ENCODE peak calls at places on chromosomes 2 and 18, in five cellular contexts. M is GM12878, P is HepG2, Z is K562, T is H1. K is an unnamed sample.

GRCh38 chr18:60053747-60054304 is 154.0 kb downstream of the PMAIP1 start:
- DNase-seq in P (peak), T (no peak), M (peak), Z (peak), K (peak)

GRCh38 chr2:122191331-122191730 is 435.9 kb downstream of the TSN start:
- DNase-seq in M (no peak), T (peak), Z (peak), P (peak), K (peak)

GRCh38 chr2:234710587-234710986 is 213.7 kb upstream of the ARL4C start:
- DNase-seq in Z (no peak), M (no peak), T (no peak), P (peak), K (no peak)

GRCh38 chr2:179812501-179812900 is 48.9 kb downstream of the ZNF385B start:
- DNase-seq in T (no peak), M (no peak), P (no peak), Z (no peak), K (no peak)

GRCh38 chr2:169526451-169526850 is 16.9 kb downstream of the KLHL41 start:
- DNase-seq in Z (no peak), T (no peak), M (no peak), P (no peak), K (no peak)

GRCh38 chr2:226962374-226962773 is 126.5 kb downstream of the RHBDD1 start:
- DNase-seq in P (no peak), M (no peak), T (no peak), Z (no peak), K (no peak)

GRCh38 chr2:27723372-27724144 is 48.0 kb upstream of the MRPL33 start:
- DNase-seq in T (peak), Z (peak), M (no peak), P (peak), K (peak)

GRCh38 chr2:205053827-205054410 is 508.6 kb downstream of the PARD3B start:
- DNase-seq in P (no peak), M (no peak), Z (peak), T (no peak), K (no peak)

GRCh38 chr2:9141706-9142460 is 64.7 kb upstream of the ASAP2 start:
- DNase-seq in P (no peak), M (no peak), Z (no peak), T (no peak), K (no peak)

GRCh38 chr2:238164906-238165287 is 6.1 kb downstream of the ERFE start:
- DNase-seq in P (no peak), Z (no peak), M (no peak), T (no peak), K (no peak)

GRCh38 chr18:33605250-33605649 is 27.2 kb downstream of the ASXL3 start:
- DNase-seq in Z (no peak), P (no peak), T (no peak), M (no peak), K (no peak)

GRCh38 chr18:2111456-2111855 is 459.8 kb downstream of the METTL4 start:
- DNase-seq in Z (no peak), P (no peak), T (no peak), M (no peak), K (no peak)

GRCh38 chr18:4454548-4455112 is 477 bp downstream of the DLGAP1 start:
- DNase-seq in P (no peak), M (no peak), Z (no peak), T (peak), K (no peak)

GRCh38 chr2:99860720-99861375 is 281.5 kb downstream of the AFF3 start:
- DNase-seq in T (no peak), Z (no peak), M (no peak), P (no peak), K (no peak)

GRCh38 chr2:84481702-84482101 is 22.6 kb upstream of the SUCLG1 start:
- DNase-seq in Z (no peak), M (no peak), P (no peak), T (no peak), K (no peak)

GRCh38 chr18:44679912-44680270 is 797 bp upstream of the SETBP1 start:
- DNase-seq in P (no peak), Z (peak), T (peak), M (no peak), K (no peak)

GRCh38 chr2:54228945-54229344 is 27.1 kb downstream of the TSPYL6 start:
- DNase-seq in P (no peak), Z (no peak), M (no peak), T (no peak), K (no peak)

GRCh38 chr2:238144262-238144661 is 5.8 kb downstream of the KLHL30 start:
- DNase-seq in M (no peak), T (no peak), P (no peak), Z (no peak), K (no peak)

GRCh38 chr2:48268671-48269070 is 261.3 kb upstream of the STON1 start:
- DNase-seq in T (no peak), M (no peak), Z (no peak), P (no peak), K (no peak)

GRCh38 chr2:205730701-205731271 is 48.5 kb downstream of the NRP2 start:
- DNase-seq in Z (no peak), M (no peak), P (no peak), T (no peak), K (no peak)

GRCh38 chr2:46275995-46276394 is 21.2 kb upstream of the EPAS1 start:
- DNase-seq in T (peak), Z (no peak), P (no peak), M (no peak), K (no peak)

GRCh38 chr2:26001743-26002341 is 19.5 kb upstream of the KIF3C start:
- DNase-seq in P (no peak), Z (no peak), T (no peak), M (no peak), K (no peak)
- TF ChIP-seq ATF3 in P (no peak), Z (no peak), T (no peak), M (no peak), K (no peak)

DNA sequence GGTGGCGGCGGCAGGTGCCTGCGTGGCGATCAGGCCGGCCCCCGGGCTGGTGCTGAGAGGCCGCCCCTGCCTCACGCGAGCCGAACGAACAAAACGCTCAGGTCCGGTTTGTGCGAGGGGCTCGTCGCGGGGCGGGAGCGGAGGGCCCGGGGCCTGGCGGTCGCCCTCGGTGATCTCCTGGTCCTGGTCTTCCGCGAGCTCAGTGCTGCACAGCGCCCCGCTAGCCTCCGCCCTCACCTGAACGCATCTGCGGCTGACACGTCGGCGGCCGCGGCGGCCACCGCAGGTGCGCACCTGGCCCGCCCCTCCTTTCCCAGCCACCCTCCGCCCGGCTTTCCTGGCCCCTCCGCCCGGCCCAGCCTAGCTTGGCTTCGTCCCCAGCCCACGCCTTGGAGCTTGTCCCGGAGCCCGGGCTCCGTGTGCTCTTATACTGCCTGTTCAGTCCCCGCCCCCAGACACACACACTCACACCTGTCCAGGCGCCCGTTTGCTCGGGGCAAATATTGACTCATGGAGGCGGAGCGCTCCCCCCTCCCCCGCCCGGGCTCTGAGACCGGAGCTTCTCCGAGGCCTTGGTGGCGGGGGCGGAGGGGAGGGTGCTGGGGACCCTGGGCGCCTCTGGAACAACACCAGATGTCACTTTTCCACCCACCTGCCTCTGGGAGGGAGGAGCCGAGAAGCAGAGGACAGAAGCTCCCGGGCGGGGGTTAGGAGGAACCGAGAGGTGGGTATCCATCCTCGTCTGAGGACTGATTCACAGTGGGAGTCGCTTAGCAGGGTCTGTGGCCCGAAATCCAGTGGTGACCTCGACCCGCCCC is 8.6 kb upstream of the CRYBA2 start:
- DNase-seq in M (no peak), T (peak), Z (peak), P (peak), K (peak)
- TF ChIP-seq POLR2A in M (no peak), T (no peak), Z (no peak), P (no peak), K (no peak)

DNA sequence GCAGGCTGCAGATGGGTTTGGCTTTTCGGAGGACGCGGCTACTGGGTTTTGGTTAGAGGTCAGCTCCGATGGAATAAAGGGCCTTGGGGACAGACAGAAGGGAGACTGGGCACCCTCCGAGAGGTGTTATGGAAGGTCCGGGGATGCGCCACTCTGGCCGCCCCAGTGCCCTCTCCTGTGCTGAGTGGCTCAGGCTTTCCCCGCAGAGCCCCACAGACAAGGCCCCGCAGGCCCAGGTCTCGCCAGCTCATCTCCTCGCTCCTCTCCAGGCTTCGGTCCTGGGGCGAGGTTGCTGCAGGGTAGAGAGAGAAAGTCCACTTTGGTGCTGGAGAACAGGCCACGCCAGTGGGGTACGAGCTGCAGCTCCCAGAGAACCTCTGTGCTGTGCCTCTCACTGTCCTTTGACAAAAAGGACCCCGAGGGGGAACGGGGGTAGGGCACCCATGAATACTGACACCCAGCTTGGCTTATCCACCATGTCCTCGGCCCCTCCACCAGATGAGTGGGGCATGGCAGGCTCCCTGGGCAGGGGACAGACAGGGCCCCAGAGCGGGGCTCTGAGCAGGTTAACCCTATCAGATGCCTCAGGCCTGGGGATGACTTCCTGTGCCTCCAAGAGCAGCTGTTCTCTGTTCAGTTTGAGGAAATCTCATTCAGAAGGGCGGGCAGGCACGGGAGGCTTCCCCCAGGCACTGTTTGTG is 15.9 kb upstream of the CNNM3 start:
- DNase-seq in P (no peak), Z (no peak), T (no peak), M (no peak), K (no peak)
- H2AFZ ChIP-seq in P (no peak), Z (no peak), T (no peak), M (no peak), K (no peak)

DNA sequence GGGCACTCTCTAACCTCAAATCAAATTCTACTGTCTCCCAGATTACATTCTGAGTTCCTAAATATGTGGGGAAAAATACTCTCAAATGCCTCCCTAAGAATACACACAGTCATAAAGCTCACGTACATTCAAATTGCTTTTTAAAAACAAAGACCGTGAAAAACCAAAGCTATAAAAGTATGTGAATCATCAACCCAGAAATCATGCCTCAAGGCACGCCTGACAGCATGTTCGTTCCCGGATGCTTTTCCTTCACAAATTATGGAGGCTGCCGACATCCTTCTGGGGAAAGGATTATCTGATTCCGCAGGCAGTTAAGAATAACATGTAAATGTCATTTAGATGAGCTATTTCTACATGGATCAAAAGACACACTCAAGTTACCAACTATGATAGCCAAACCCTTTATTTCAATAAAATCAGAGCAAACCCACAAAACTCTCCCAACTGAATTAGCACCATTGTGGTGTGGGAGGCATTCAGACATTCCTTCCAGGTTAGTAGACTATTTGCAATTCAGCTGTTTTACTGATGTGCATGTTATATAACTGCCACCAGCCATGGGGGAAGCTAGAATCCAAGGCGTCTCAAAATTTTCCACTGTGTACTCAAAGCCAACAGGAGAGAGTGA is 398.2 kb upstream of the TRIB2 start:
- DNase-seq in M (no peak), Z (no peak), T (no peak), P (no peak), K (no peak)
- TF ChIP-seq ATF3 in M (no peak), Z (no peak), T (no peak), P (no peak), K (no peak)

GRCh38 chr2:219436491-219436890 is 1.8 kb downstream of the SPEG start:
- DNase-seq in Z (no peak), M (no peak), T (no peak), P (no peak), K (no peak)

GRCh38 chr2:219434718-219435525 is at the start of gene SPEG:
- DNase-seq in M (no peak), Z (no peak), T (no peak), P (no peak), K (no peak)

GRCh38 chr2:219435701-219436100 is 1.1 kb downstream of the SPEG start:
- DNase-seq in M (no peak), T (no peak), Z (no peak), P (no peak), K (no peak)

GRCh38 chr2:219434468-219434717 is 250 bp upstream of the SPEG start:
- DNase-seq in P (no peak), M (no peak), T (no peak), Z (no peak), K (no peak)

DNA sequence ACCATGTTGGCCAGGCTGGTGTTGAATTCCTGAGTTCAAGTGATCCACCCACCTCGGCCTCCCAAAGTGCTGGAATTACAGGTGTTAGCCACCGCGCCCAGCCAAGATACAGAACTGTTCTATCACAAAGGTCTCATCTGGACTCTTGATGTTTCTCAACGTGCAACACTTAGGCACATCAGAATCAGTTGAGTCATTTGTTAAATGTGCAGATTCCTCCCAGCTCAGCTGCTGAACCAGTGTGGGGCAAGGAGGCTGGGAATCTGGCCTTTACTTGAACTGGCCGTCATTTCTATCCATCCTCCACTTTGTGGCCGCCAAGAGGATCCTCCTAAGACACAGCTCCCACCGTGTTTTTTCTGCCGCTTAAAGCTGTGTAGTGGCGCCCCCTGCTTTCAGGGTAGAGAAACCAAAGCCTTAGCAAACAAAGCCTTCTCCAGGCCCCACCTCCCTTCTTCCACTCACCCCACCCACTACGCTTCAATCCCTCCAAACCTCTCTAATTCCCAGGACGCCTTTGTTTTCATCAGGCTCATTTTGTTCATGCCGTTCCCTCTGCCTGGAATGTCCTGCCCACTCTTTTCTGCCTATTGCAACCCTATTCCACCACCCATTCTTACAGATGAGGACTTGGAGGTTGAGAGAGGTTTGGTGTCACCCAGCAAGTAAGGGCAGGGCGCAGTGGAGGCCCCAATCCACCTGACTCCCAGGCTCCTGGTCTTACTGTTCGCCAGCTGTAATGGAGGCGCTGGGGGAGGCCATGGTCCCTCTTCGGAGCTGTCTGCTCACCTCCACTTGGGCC is 776 bp upstream of the SPEG start:
- DNase-seq in Z (peak), T (peak), P (peak), M (no peak), K (peak)
- TF ChIP-seq POLR2A in Z (no peak), T (no peak), P (no peak), M (no peak), K (no peak)

DNA sequence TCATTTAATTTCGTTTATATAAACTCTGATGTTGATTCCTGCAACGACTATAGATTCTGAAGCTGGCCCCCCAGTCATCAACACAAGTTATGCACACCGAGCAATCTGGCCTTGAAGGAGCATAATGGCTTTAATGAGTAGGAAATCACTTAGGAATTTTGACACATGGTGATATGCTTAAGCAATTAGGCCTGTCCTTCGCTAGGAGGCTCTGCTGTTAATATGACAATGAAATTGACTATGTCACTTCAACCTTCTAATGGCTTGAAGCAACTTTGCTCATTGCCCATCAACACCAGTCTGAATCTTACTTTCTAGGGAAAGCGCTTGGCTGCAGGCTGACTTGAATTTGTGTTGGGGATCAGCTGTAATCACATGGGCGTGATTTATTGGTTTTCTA is 345.2 kb downstream of the RBM43 start:
- DNase-seq in P (no peak), Z (no peak), T (no peak), M (no peak), K (no peak)
- H2AFZ ChIP-seq in P (no peak), Z (no peak), T (no peak), M (no peak), K (no peak)